ENCODE peak calls at places on chromosome 7, in eight cellular contexts. J is neural progenitor cell, D is Calu3, R is stomach, G is astrocyte of the spinal cord, F is WERI-Rb-1, O is fibroblast of pulmonary artery, V is hepatocyte. C is an unnamed sample.

GRCh38 chr7:125645770-125646169 is 716.1 kb upstream of the POT1 start:
- DNase-seq in G (no peak), R (no peak), F (no peak), J (no peak), O (no peak), V (no peak), D (no peak), C (no peak)

GRCh38 chr7:156545989-156546388 is 94.6 kb upstream of the RNF32 start:
- DNase-seq in V (no peak), D (no peak), O (no peak), J (peak; percentile 22), G (peak; percentile 1), F (no peak), R (no peak), C (no peak)

GRCh38 chr7:110522751-110523200 is 568.2 kb upstream of the LRRN3 start:
- DNase-seq in O (no peak), F (no peak), J (no peak), V (peak; percentile 60), R (no peak), G (peak; percentile 43), D (peak; percentile 41), C (no peak)

GRCh38 chr7:88280801-88281200 is 25.9 kb downstream of the STEAP4 start:
- DNase-seq in G (no peak), R (no peak), D (no peak), J (no peak), V (no peak), O (no peak), F (no peak), C (no peak)

GRCh38 chr7:24573008-24573553 is at the start of gene PALS2:
- DNase-seq in O (peak; percentile 71), J (peak; percentile 90), D (peak; percentile 92), F (peak; percentile 67), V (peak; percentile 91), R (peak; percentile 76), G (peak; percentile 76), C (peak; percentile 72)

GRCh38 chr7:124722292-124722691 is 43.3 kb downstream of the GPR37 start:
- DNase-seq in G (peak; percentile 55), R (no peak), F (no peak), O (no peak), D (no peak), J (no peak), V (no peak), C (peak; percentile 8)

GRCh38 chr7:8189615-8190014 is 72.4 kb downstream of the ICA1 start:
- DNase-seq in R (no peak), D (no peak), G (no peak), F (no peak), O (no peak), J (peak; percentile 88), V (no peak), C (no peak)

GRCh38 chr7:114356133-114356532 is 58.5 kb upstream of the FOXP2 start:
- DNase-seq in G (peak; percentile 14), R (no peak), V (no peak), D (no peak), F (no peak), O (no peak), J (no peak), C (no peak)

GRCh38 chr7:134443396-134444070 is 15.4 kb downstream of the AKR1B1 start:
- DNase-seq in J (no peak), D (no peak), F (no peak), G (no peak), O (no peak), R (no peak), V (no peak), C (no peak)

GRCh38 chr7:25228386-25228785 is at the start of gene NPVF:
- DNase-seq in D (no peak), F (no peak), V (no peak), J (no peak), R (no peak), G (no peak), O (no peak), C (no peak)

GRCh38 chr7:1225462-1226154 is 7.1 kb upstream of the UNCX start:
- DNase-seq in R (no peak), G (no peak), V (peak; percentile 49), O (peak; percentile 21), D (peak; percentile 48), F (no peak), J (peak; percentile 85), C (no peak)

GRCh38 chr7:68977709-68978108 is 620.6 kb upstream of the AUTS2 start:
- DNase-seq in G (no peak), D (no peak), F (no peak), J (no peak), R (no peak), O (no peak), V (no peak), C (no peak)

GRCh38 chr7:2700141-2700850 is 12.3 kb downstream of the AMZ1 start:
- DNase-seq in V (no peak), F (no peak), D (no peak), J (no peak), O (no peak), G (no peak), R (no peak), C (no peak)

DNA sequence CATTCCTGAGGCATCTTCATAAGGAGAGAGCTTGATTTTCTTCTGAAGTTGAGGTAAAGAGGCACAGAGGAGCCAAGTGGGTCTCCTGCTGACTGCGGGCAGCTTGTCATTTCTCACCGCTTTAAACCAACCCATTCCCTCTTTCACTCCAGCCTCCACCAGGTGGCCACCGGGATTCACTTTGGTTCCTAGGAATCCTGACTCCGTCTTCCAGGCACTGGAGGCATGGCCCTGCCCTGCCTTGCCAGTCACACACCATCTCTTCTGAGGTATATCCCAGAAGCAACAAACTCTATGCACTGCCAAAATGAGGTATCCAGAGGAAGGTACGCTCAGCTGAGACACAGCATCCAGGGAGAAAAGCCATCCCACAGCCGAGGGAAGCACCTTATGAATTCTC is 280.8 kb downstream of the TNS3 start:
- DNase-seq in V (no peak), G (no peak), D (no peak), R (no peak), O (no peak), J (peak; percentile 38), F (no peak), C (no peak)
- TF ChIP-seq CTCF in V (no peak), G (no peak), D (peak; percentile 14), R (no peak), O (no peak), J (peak; percentile 36), F (no peak), C (no peak)

DNA sequence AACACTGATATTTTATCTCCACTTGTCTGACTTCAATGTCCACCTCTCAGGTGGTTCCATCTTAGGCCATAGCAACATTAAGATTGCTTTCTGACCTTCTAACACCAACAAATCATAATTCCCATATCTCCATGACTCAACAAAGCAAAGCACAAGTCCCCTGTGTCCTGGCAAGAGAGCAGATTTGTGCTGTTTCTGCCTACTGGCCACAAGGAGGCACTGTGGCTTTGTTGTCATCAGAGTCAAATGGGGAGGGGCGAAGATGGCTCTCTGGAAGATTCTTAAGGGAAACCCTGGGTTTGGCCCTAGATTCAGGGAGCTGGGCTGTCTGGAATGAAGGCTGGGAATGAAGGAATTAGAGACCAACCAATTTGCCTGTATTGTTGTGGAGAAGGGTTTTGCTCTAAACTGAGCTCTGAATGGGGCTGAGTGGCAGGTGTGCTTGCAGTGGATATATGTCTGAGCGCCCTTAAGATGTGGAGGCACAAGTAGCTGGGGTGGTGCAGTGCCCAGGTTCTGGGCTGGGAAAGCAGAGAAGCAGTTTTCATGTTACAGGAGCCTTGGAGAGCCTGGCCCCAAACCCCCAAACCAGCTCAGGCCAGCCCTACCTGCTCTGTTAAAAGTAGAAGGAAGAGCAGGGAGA is 154.8 kb upstream of the PRSS58 start:
- DNase-seq in V (peak; percentile 57), G (peak; percentile 59), O (peak; percentile 61), R (no peak), J (peak; percentile 74), F (peak; percentile 45), D (peak; percentile 43), C (peak; percentile 64)
- TF ChIP-seq CTCF in V (peak; percentile 53), G (peak; percentile 84), O (peak; percentile 75), R (no peak), J (peak; percentile 81), F (peak; percentile 79), D (peak; percentile 49), C (peak; percentile 75)

DNA sequence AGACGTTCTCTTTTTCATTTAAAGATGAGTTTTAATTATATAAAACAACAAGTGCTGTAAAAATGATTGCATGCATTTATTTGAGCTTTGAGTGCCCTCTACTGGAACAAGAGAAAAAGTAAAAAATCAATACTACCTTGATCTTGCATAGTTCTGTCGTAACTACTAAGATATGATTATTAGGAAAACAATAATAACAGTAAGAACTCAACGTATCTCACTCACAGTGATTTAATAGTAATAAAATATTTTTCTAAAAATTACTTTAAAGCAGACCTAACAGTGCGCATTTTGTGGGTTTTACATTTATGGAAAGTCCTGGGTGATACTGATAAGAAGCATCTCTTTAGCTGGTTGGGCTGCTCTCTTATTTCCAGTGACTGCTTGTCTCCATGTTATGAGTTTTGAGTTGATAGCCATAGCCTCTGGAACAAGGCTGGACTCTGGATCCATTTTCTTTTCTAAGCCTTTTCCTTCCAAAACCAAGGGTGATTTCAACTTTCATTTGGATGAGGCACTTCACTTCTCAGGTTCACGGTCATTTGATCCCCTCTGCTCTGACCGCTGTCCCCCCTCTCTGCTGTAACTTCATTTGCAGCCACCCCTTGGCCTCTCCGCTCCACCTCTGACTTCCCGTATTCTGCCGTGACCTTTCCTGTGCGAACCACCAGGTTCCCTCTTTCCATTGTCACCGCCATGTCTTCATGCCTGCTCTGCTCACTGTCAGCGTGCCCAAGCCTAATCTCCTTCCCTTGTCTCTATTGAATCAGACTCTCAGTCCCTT is 29.6 kb upstream of the INHBA start:
- DNase-seq in G (peak; percentile 29), F (no peak), O (peak; percentile 34), D (no peak), J (peak; percentile 26), V (no peak), R (no peak), C (peak; percentile 24)
- TF ChIP-seq CTCF in G (peak; percentile 32), F (no peak), O (peak; percentile 33), D (peak; percentile 57), J (peak; percentile 70), V (peak; percentile 73), R (no peak), C (peak; percentile 58)

GRCh38 chr7:83005410-83005809 is 157.3 kb downstream of the PCLO start:
- DNase-seq in R (no peak), J (peak; percentile 36), V (peak; percentile 11), O (peak; percentile 41), F (no peak), G (peak; percentile 14), D (no peak), C (no peak)
- TF ChIP-seq CTCF in R (no peak), J (peak; percentile 57), V (no peak), O (peak; percentile 36), F (no peak), G (no peak), D (no peak), C (peak; percentile 7)